ENCODE peak calls at places on chromosomes 7 and 10, in ten cellular contexts. One of them, this sample, is unnamed.

GRCh38 chr7:130674456-130674855 is 5.9 kb upstream of the COPG2 start:
- DNase-seq in tibial artery: no peak
- DNase-seq in A549: no peak
- DNase-seq in cardiac fibroblast: no peak
- DNase-seq in PC-9: no peak
- DNase-seq in nephron progenitor cell: no peak
- DNase-seq in CD4-positive, alpha-beta T cell: no peak
- DNase-seq in lung: no peak
- DNase-seq in RWPE1: no peak
- DNase-seq in mesothelial cell of epicardium: no peak
- DNase-seq in this sample: no peak

GRCh38 chr7:84248843-84249242 is 54.3 kb upstream of the SEMA3A start:
- DNase-seq in tibial artery: no peak
- DNase-seq in A549: no peak
- DNase-seq in cardiac fibroblast: no peak
- DNase-seq in PC-9: no peak
- DNase-seq in nephron progenitor cell: no peak
- DNase-seq in CD4-positive, alpha-beta T cell: no peak
- DNase-seq in lung: no peak
- DNase-seq in RWPE1: no peak
- DNase-seq in mesothelial cell of epicardium: no peak
- DNase-seq in this sample: no peak

GRCh38 chr7:151485006-151485732 is 34.5 kb downstream of the RHEB start:
- DNase-seq in tibial artery: no peak
- DNase-seq in A549: no peak
- DNase-seq in cardiac fibroblast: peak; percentile 70
- DNase-seq in PC-9: peak; percentile 79
- DNase-seq in nephron progenitor cell: no peak
- DNase-seq in CD4-positive, alpha-beta T cell: no peak
- DNase-seq in lung: no peak
- DNase-seq in RWPE1: peak; percentile 41
- DNase-seq in mesothelial cell of epicardium: no peak
- DNase-seq in this sample: no peak

GRCh38 chr7:26550492-26550891 is 258.8 kb downstream of the SNX10 start:
- DNase-seq in tibial artery: no peak
- DNase-seq in A549: no peak
- DNase-seq in cardiac fibroblast: no peak
- DNase-seq in PC-9: peak; percentile 67
- DNase-seq in nephron progenitor cell: no peak
- DNase-seq in CD4-positive, alpha-beta T cell: no peak
- DNase-seq in lung: no peak
- DNase-seq in RWPE1: no peak
- DNase-seq in mesothelial cell of epicardium: no peak
- DNase-seq in this sample: no peak

GRCh38 chr10:109861051-109861450 is 62.3 kb downstream of the XPNPEP1 start:
- DNase-seq in tibial artery: no peak
- DNase-seq in A549: no peak
- DNase-seq in cardiac fibroblast: no peak
- DNase-seq in PC-9: no peak
- DNase-seq in nephron progenitor cell: no peak
- DNase-seq in CD4-positive, alpha-beta T cell: no peak
- DNase-seq in lung: no peak
- DNase-seq in RWPE1: peak; percentile 22
- DNase-seq in mesothelial cell of epicardium: no peak
- DNase-seq in this sample: no peak

GRCh38 chr7:139180700-139181311 is 50.2 kb upstream of the UBN2 start:
- DNase-seq in tibial artery: no peak
- DNase-seq in A549: no peak
- DNase-seq in cardiac fibroblast: peak; percentile 2
- DNase-seq in PC-9: no peak
- DNase-seq in nephron progenitor cell: no peak
- DNase-seq in CD4-positive, alpha-beta T cell: no peak
- DNase-seq in lung: no peak
- DNase-seq in RWPE1: peak; percentile 14
- DNase-seq in mesothelial cell of epicardium: no peak
- DNase-seq in this sample: no peak

GRCh38 chr10:70832852-70833542 is 17.2 kb downstream of the SGPL1 start:
- DNase-seq in tibial artery: no peak
- DNase-seq in A549: no peak
- DNase-seq in cardiac fibroblast: peak; percentile 89
- DNase-seq in PC-9: peak; percentile 84
- DNase-seq in nephron progenitor cell: no peak
- DNase-seq in CD4-positive, alpha-beta T cell: no peak
- DNase-seq in lung: no peak
- DNase-seq in RWPE1: peak; percentile 57
- DNase-seq in mesothelial cell of epicardium: no peak
- DNase-seq in this sample: no peak

GRCh38 chr7:116232920-116233319 is 22.6 kb downstream of the TES start:
- DNase-seq in tibial artery: no peak
- DNase-seq in A549: no peak
- DNase-seq in cardiac fibroblast: no peak
- DNase-seq in PC-9: peak; percentile 58
- DNase-seq in nephron progenitor cell: no peak
- DNase-seq in CD4-positive, alpha-beta T cell: no peak
- DNase-seq in lung: no peak
- DNase-seq in RWPE1: no peak
- DNase-seq in mesothelial cell of epicardium: no peak
- DNase-seq in this sample: no peak

GRCh38 chr7:158103378-158103777 is 484.2 kb downstream of the PTPRN2 start:
- DNase-seq in tibial artery: no peak
- DNase-seq in A549: no peak
- DNase-seq in cardiac fibroblast: no peak
- DNase-seq in PC-9: no peak
- DNase-seq in nephron progenitor cell: no peak
- DNase-seq in CD4-positive, alpha-beta T cell: no peak
- DNase-seq in lung: no peak
- DNase-seq in RWPE1: no peak
- DNase-seq in mesothelial cell of epicardium: no peak
- DNase-seq in this sample: no peak

GRCh38 chr7:43439631-43440401 is 143.1 kb upstream of the STK17A start:
- DNase-seq in tibial artery: no peak
- DNase-seq in A549: peak; percentile 75
- DNase-seq in cardiac fibroblast: peak; percentile 61
- DNase-seq in PC-9: peak; percentile 49
- DNase-seq in nephron progenitor cell: peak; percentile 67
- DNase-seq in CD4-positive, alpha-beta T cell: peak; percentile 33
- DNase-seq in lung: no peak
- DNase-seq in RWPE1: peak; percentile 27
- DNase-seq in mesothelial cell of epicardium: peak; percentile 66
- DNase-seq in this sample: peak; percentile 44

GRCh38 chr7:102286237-102287081 is at the start of gene SH2B2:
- DNase-seq in tibial artery: peak; percentile 88
- DNase-seq in A549: no peak
- DNase-seq in cardiac fibroblast: peak; percentile 74
- DNase-seq in PC-9: peak; percentile 60
- DNase-seq in nephron progenitor cell: peak; percentile 77
- DNase-seq in CD4-positive, alpha-beta T cell: peak; percentile 45
- DNase-seq in lung: peak; percentile 73
- DNase-seq in RWPE1: peak; percentile 68
- DNase-seq in mesothelial cell of epicardium: peak; percentile 72
- DNase-seq in this sample: peak; percentile 49

GRCh38 chr10:44949127-44949802 is 10.3 kb upstream of the RASSF4 start:
- DNase-seq in tibial artery: peak; percentile 39
- DNase-seq in A549: no peak
- DNase-seq in cardiac fibroblast: no peak
- DNase-seq in PC-9: no peak
- DNase-seq in nephron progenitor cell: no peak
- DNase-seq in CD4-positive, alpha-beta T cell: no peak
- DNase-seq in lung: no peak
- DNase-seq in RWPE1: no peak
- DNase-seq in mesothelial cell of epicardium: no peak
- DNase-seq in this sample: no peak
- TF ChIP-seq CTCF in tibial artery: no peak
- TF ChIP-seq CTCF in A549: no peak
- TF ChIP-seq CTCF in cardiac fibroblast: no peak
- TF ChIP-seq CTCF in PC-9: no peak
- TF ChIP-seq CTCF in nephron progenitor cell: no peak
- TF ChIP-seq CTCF in CD4-positive, alpha-beta T cell: no peak
- TF ChIP-seq CTCF in lung: no peak
- TF ChIP-seq CTCF in RWPE1: no peak
- TF ChIP-seq CTCF in mesothelial cell of epicardium: no peak
- TF ChIP-seq CTCF in this sample: no peak

GRCh38 chr10:84214612-84215235 is 10.6 kb downstream of the LRIT2 start:
- DNase-seq in tibial artery: peak; percentile 15
- DNase-seq in A549: no peak
- DNase-seq in cardiac fibroblast: no peak
- DNase-seq in PC-9: no peak
- DNase-seq in nephron progenitor cell: peak; percentile 16
- DNase-seq in CD4-positive, alpha-beta T cell: peak; percentile 7
- DNase-seq in lung: no peak
- DNase-seq in RWPE1: no peak
- DNase-seq in mesothelial cell of epicardium: no peak
- DNase-seq in this sample: no peak
- TF ChIP-seq CTCF in tibial artery: no peak
- TF ChIP-seq CTCF in A549: peak; percentile 41
- TF ChIP-seq CTCF in cardiac fibroblast: peak; percentile 31
- TF ChIP-seq CTCF in PC-9: peak; percentile 65
- TF ChIP-seq CTCF in nephron progenitor cell: peak; percentile 28
- TF ChIP-seq CTCF in CD4-positive, alpha-beta T cell: peak; percentile 23
- TF ChIP-seq CTCF in lung: no peak
- TF ChIP-seq CTCF in RWPE1: no peak
- TF ChIP-seq CTCF in mesothelial cell of epicardium: peak; percentile 29
- TF ChIP-seq CTCF in this sample: peak; percentile 50

GRCh38 chr7:123237-123636 is 69.1 kb upstream of the FAM20C start:
- DNase-seq in tibial artery: peak; percentile 48
- DNase-seq in A549: no peak
- DNase-seq in cardiac fibroblast: no peak
- DNase-seq in PC-9: no peak
- DNase-seq in nephron progenitor cell: no peak
- DNase-seq in CD4-positive, alpha-beta T cell: no peak
- DNase-seq in lung: no peak
- DNase-seq in RWPE1: no peak
- DNase-seq in mesothelial cell of epicardium: no peak
- DNase-seq in this sample: no peak
- TF ChIP-seq CTCF in tibial artery: no peak
- TF ChIP-seq CTCF in A549: no peak
- TF ChIP-seq CTCF in cardiac fibroblast: no peak
- TF ChIP-seq CTCF in PC-9: no peak
- TF ChIP-seq CTCF in nephron progenitor cell: no peak
- TF ChIP-seq CTCF in CD4-positive, alpha-beta T cell: no peak
- TF ChIP-seq CTCF in lung: no peak
- TF ChIP-seq CTCF in RWPE1: no peak
- TF ChIP-seq CTCF in mesothelial cell of epicardium: no peak
- TF ChIP-seq CTCF in this sample: no peak

GRCh38 chr7:143512488-143513340 is 35.0 kb downstream of the TAS2R41 start:
- DNase-seq in tibial artery: no peak
- DNase-seq in A549: no peak
- DNase-seq in cardiac fibroblast: no peak
- DNase-seq in PC-9: no peak
- DNase-seq in nephron progenitor cell: no peak
- DNase-seq in CD4-positive, alpha-beta T cell: no peak
- DNase-seq in lung: no peak
- DNase-seq in RWPE1: peak; percentile 50
- DNase-seq in mesothelial cell of epicardium: no peak
- DNase-seq in this sample: no peak
- TF ChIP-seq CTCF in tibial artery: no peak
- TF ChIP-seq CTCF in A549: no peak
- TF ChIP-seq CTCF in cardiac fibroblast: no peak
- TF ChIP-seq CTCF in PC-9: no peak
- TF ChIP-seq CTCF in nephron progenitor cell: no peak
- TF ChIP-seq CTCF in CD4-positive, alpha-beta T cell: no peak
- TF ChIP-seq CTCF in lung: no peak
- TF ChIP-seq CTCF in RWPE1: no peak
- TF ChIP-seq CTCF in mesothelial cell of epicardium: no peak
- TF ChIP-seq CTCF in this sample: no peak

GRCh38 chr7:88346357-88346756 is 39.7 kb upstream of the STEAP4 start:
- DNase-seq in tibial artery: no peak
- DNase-seq in A549: no peak
- DNase-seq in cardiac fibroblast: no peak
- DNase-seq in PC-9: no peak
- DNase-seq in nephron progenitor cell: no peak
- DNase-seq in CD4-positive, alpha-beta T cell: no peak
- DNase-seq in lung: no peak
- DNase-seq in RWPE1: no peak
- DNase-seq in mesothelial cell of epicardium: no peak
- DNase-seq in this sample: no peak

GRCh38 chr7:88344271-88344670 is 37.6 kb upstream of the STEAP4 start:
- DNase-seq in tibial artery: no peak
- DNase-seq in A549: no peak
- DNase-seq in cardiac fibroblast: no peak
- DNase-seq in PC-9: no peak
- DNase-seq in nephron progenitor cell: no peak
- DNase-seq in CD4-positive, alpha-beta T cell: no peak
- DNase-seq in lung: no peak
- DNase-seq in RWPE1: no peak
- DNase-seq in mesothelial cell of epicardium: no peak
- DNase-seq in this sample: no peak

GRCh38 chr7:88347098-88347497 is 40.4 kb upstream of the STEAP4 start:
- DNase-seq in tibial artery: no peak
- DNase-seq in A549: no peak
- DNase-seq in cardiac fibroblast: no peak
- DNase-seq in PC-9: no peak
- DNase-seq in nephron progenitor cell: peak; percentile 8
- DNase-seq in CD4-positive, alpha-beta T cell: no peak
- DNase-seq in lung: peak; percentile 51
- DNase-seq in RWPE1: no peak
- DNase-seq in mesothelial cell of epicardium: no peak
- DNase-seq in this sample: no peak

GRCh38 chr7:88350118-88350517 is 43.4 kb upstream of the STEAP4 start:
- DNase-seq in tibial artery: no peak
- DNase-seq in A549: no peak
- DNase-seq in cardiac fibroblast: no peak
- DNase-seq in PC-9: no peak
- DNase-seq in nephron progenitor cell: no peak
- DNase-seq in CD4-positive, alpha-beta T cell: no peak
- DNase-seq in lung: no peak
- DNase-seq in RWPE1: no peak
- DNase-seq in mesothelial cell of epicardium: no peak
- DNase-seq in this sample: no peak

GRCh38 chr7:88344956-88345832 is 38.5 kb upstream of the STEAP4 start:
- DNase-seq in tibial artery: no peak
- DNase-seq in A549: peak; percentile 5
- DNase-seq in cardiac fibroblast: peak; percentile 45
- DNase-seq in PC-9: no peak
- DNase-seq in nephron progenitor cell: peak; percentile 75
- DNase-seq in CD4-positive, alpha-beta T cell: no peak
- DNase-seq in lung: peak; percentile 41
- DNase-seq in RWPE1: peak; percentile 26
- DNase-seq in mesothelial cell of epicardium: peak; percentile 62
- DNase-seq in this sample: peak; percentile 48
- TF ChIP-seq CTCF in tibial artery: no peak
- TF ChIP-seq CTCF in A549: peak; percentile 42
- TF ChIP-seq CTCF in cardiac fibroblast: peak; percentile 58
- TF ChIP-seq CTCF in PC-9: no peak
- TF ChIP-seq CTCF in nephron progenitor cell: peak; percentile 71
- TF ChIP-seq CTCF in CD4-positive, alpha-beta T cell: no peak
- TF ChIP-seq CTCF in lung: no peak
- TF ChIP-seq CTCF in RWPE1: peak; percentile 40
- TF ChIP-seq CTCF in mesothelial cell of epicardium: peak; percentile 19
- TF ChIP-seq CTCF in this sample: peak; percentile 73